ENCODE peak calls at places on chromosomes 2 and 18, in five cellular contexts. V is astrocyte of the spinal cord, Y is GOT3, Z is mucosa of descending colon, L is NCI-H1694. G is an unnamed sample.

GRCh38 chr2:233098615-233099014 is 38.5 kb downstream of the INPP5D start:
- DNase-seq in V (peak), Y (no peak), Z (peak), L (peak), G (no peak)

GRCh38 chr2:137689549-137689948 is 274.7 kb upstream of the HNMT start:
- DNase-seq in V (peak), Y (no peak), Z (no peak), L (no peak), G (no peak)

GRCh38 chr2:25103287-25103871 is 61.5 kb downstream of the EFR3B start:
- DNase-seq in V (peak), Y (peak), Z (no peak), L (no peak), G (no peak)

GRCh38 chr2:12469053-12469625 is 247.6 kb upstream of the TRIB2 start:
- DNase-seq in V (peak), Y (no peak), Z (no peak), L (no peak), G (no peak)

GRCh38 chr2:112938904-112939303 is 27.9 kb downstream of the IL37 start:
- DNase-seq in V (peak), Y (no peak), Z (no peak), L (no peak), G (no peak)

GRCh38 chr2:42913280-42913878 is 121.0 kb upstream of the HAAO start:
- DNase-seq in V (no peak), Y (no peak), Z (no peak), L (no peak), G (no peak)

GRCh38 chr2:12675801-12676200 is 40.9 kb upstream of the TRIB2 start:
- DNase-seq in V (peak), Y (peak), Z (no peak), L (no peak), G (no peak)

GRCh38 chr2:10709290-10709939 is 12.0 kb upstream of the ATP6V1C2 start:
- DNase-seq in V (no peak), Y (no peak), Z (peak), L (peak), G (no peak)

GRCh38 chr18:36096955-36097354 is 29.6 kb upstream of the RPRD1A start:
- DNase-seq in V (no peak), Y (no peak), Z (no peak), L (no peak), G (no peak)

GRCh38 chr18:6200375-6200774 is 214.3 kb downstream of the L3MBTL4 start:
- DNase-seq in V (no peak), Y (no peak), Z (no peak), L (no peak), G (no peak)

GRCh38 chr2:52821631-52822030 is 946.0 kb upstream of the CHAC2 start:
- DNase-seq in V (no peak), Y (no peak), Z (no peak), L (no peak), G (no peak)

GRCh38 chr2:233901367-233901766 is 15.8 kb upstream of the TRPM8 start:
- DNase-seq in V (no peak), Y (no peak), Z (peak), L (no peak), G (no peak)

GRCh38 chr2:8583400-8584173 is 98.3 kb upstream of the ID2 start:
- DNase-seq in V (peak), Y (no peak), Z (peak), L (no peak), G (peak)

GRCh38 chr2:217993817-217994459 is 8.9 kb downstream of the TNS1 start:
- DNase-seq in V (no peak), Y (no peak), Z (peak), L (peak), G (peak)

GRCh38 chr18:64699116-64699515 is 550.2 kb upstream of the LINC00305 start:
- DNase-seq in V (no peak), Y (no peak), Z (no peak), L (no peak), G (no peak)

GRCh38 chr2:169705927-169706326 is 11.7 kb downstream of the PHOSPHO2 start:
- DNase-seq in V (no peak), Y (no peak), Z (no peak), L (no peak), G (no peak)

GRCh38 chr2:5915926-5916325 is 223.7 kb downstream of the SOX11 start:
- DNase-seq in V (peak), Y (no peak), Z (no peak), L (peak), G (no peak)

GRCh38 chr2:116733699-116734098 is 1080.8 kb upstream of the DDX18 start:
- DNase-seq in V (peak), Y (no peak), Z (no peak), L (no peak), G (no peak)

GRCh38 chr2:137715731-137716191 is 248.5 kb upstream of the HNMT start:
- DNase-seq in V (no peak), Y (no peak), Z (no peak), L (no peak), G (no peak)

GRCh38 chr2:135960598-135961551 is 24.6 kb downstream of the DARS1 start:
- DNase-seq in V (peak), Y (no peak), Z (no peak), L (peak), G (no peak)

GRCh38 chr2:70887550-70888229 is 48.0 kb upstream of the ATP6V1B1 start:
- DNase-seq in V (no peak), Y (no peak), Z (peak), L (no peak), G (no peak)

GRCh38 chr18:7677001-7677400 is 109.9 kb downstream of the PTPRM start:
- DNase-seq in V (peak), Y (no peak), Z (no peak), L (no peak), G (no peak)

GRCh38 chr2:195451160-195451559 is 205.9 kb upstream of the SLC39A10 start:
- DNase-seq in V (no peak), Y (no peak), Z (no peak), L (no peak), G (no peak)